ENCODE peak calls at places on chromosome X, in seven cellular contexts. Z is pancreas, C is left ventricle myocardium inferior, W is activated T-helper 1 cell treated with Interleukin-2 at 50 U/mL for 16 hours, R is progenitor cell of endocrine pancreas, N is NCI-H2081, P is WTC11. F is an unnamed sample.

GRCh38 chrX:111648802-111649201 is 32.2 kb upstream of the ALG13 start:
- DNase-seq in W (no peak), N (no peak), P (no peak), R (no peak), Z (no peak), C (no peak), F (no peak)

GRCh38 chrX:151981129-151981528 is 6.7 kb upstream of the GABRE start:
- DNase-seq in N (no peak), C (no peak), W (no peak), P (no peak), Z (no peak), R (no peak), F (no peak)

GRCh38 chrX:48958635-48959094 is 1.3 kb upstream of the OTUD5 start:
- DNase-seq in R (no peak), P (no peak), W (no peak), C (peak), Z (peak), N (no peak), F (no peak)

GRCh38 chrX:7120578-7121219 is 26.8 kb upstream of the STS start:
- DNase-seq in W (no peak), C (no peak), Z (no peak), P (no peak), N (peak), R (no peak), F (no peak)

GRCh38 chrX:107731831-107732502 is 43.6 kb downstream of the TSC22D3 start:
- DNase-seq in P (peak), R (no peak), W (no peak), Z (peak), C (peak), N (no peak), F (no peak)

GRCh38 chrX:33190016-33190415 is 21.3 kb downstream of the DMD start:
- DNase-seq in Z (no peak), R (no peak), W (no peak), N (no peak), P (no peak), C (no peak), F (no peak)

GRCh38 chrX:30327762-30328161 is 18.6 kb upstream of the NR0B1 start:
- DNase-seq in Z (no peak), C (no peak), R (no peak), W (no peak), P (no peak), N (no peak), F (no peak)

GRCh38 chrX:29561417-29561816 is 653.9 kb upstream of the MAGEB2 start:
- DNase-seq in Z (no peak), R (no peak), P (no peak), W (no peak), C (no peak), N (no peak), F (no peak)

GRCh38 chrX:67555578-67556203 is 11.9 kb downstream of the AR start:
- DNase-seq in C (no peak), P (peak), W (no peak), R (no peak), N (no peak), Z (no peak), F (no peak)

F was measured in CD8-positive, alpha-beta T cell.